ENCODE peak calls at places on chromosomes 16 and 17, in nine cellular contexts. One of them, this sample, is unnamed.

GRCh38 chr17:8121531-8122390 is 2.1 kb downstream of the HES7 start:
- DNase-seq in brain microvascular endothelial cell: peak; percentile 47
- DNase-seq in heart right ventricle: peak; percentile 59
- DNase-seq in mammary epithelial cell: peak; percentile 73
- DNase-seq in hepatocyte: peak; percentile 88
- DNase-seq in right lobe of liver: no peak
- DNase-seq in vagina: no peak
- DNase-seq in A549: peak; percentile 92
- DNase-seq in Peyer's patch: peak; percentile 70
- DNase-seq in this sample: peak; percentile 78

GRCh38 chr16:27602103-27602502 is 52.2 kb downstream of the KATNIP start:
- DNase-seq in Peyer's patch: no peak
- DNase-seq in hepatocyte: no peak
- DNase-seq in A549: no peak
- DNase-seq in brain microvascular endothelial cell: no peak
- DNase-seq in vagina: no peak
- DNase-seq in mammary epithelial cell: no peak
- DNase-seq in heart right ventricle: no peak
- DNase-seq in right lobe of liver: no peak
- DNase-seq in this sample: no peak

GRCh38 chr17:39209317-39210092 is 9.4 kb downstream of the RPL19 start:
- DNase-seq in A549: no peak
- DNase-seq in brain microvascular endothelial cell: peak; percentile 32
- DNase-seq in Peyer's patch: peak; percentile 79
- DNase-seq in hepatocyte: peak; percentile 81
- DNase-seq in right lobe of liver: no peak
- DNase-seq in vagina: no peak
- DNase-seq in heart right ventricle: peak; percentile 74
- DNase-seq in mammary epithelial cell: no peak
- DNase-seq in this sample: peak; percentile 95

GRCh38 chr16:49473131-49473530 is 99.5 kb downstream of the C16orf78 start:
- DNase-seq in vagina: no peak
- DNase-seq in right lobe of liver: peak; percentile 15
- DNase-seq in Peyer's patch: peak; percentile 10
- DNase-seq in brain microvascular endothelial cell: no peak
- DNase-seq in heart right ventricle: no peak
- DNase-seq in mammary epithelial cell: no peak
- DNase-seq in A549: no peak
- DNase-seq in hepatocyte: no peak
- DNase-seq in this sample: peak; percentile 12

GRCh38 chr17:51119415-51120356 is 982 bp downstream of the SPAG9 start:
- DNase-seq in mammary epithelial cell: peak; percentile 41
- DNase-seq in Peyer's patch: peak; percentile 68
- DNase-seq in vagina: no peak
- DNase-seq in hepatocyte: peak; percentile 60
- DNase-seq in A549: peak; percentile 80
- DNase-seq in heart right ventricle: peak; percentile 39
- DNase-seq in brain microvascular endothelial cell: peak; percentile 13
- DNase-seq in right lobe of liver: peak; percentile 61
- DNase-seq in this sample: peak; percentile 81

GRCh38 chr16:81745704-81746558 is 33.2 kb upstream of the PLCG2 start:
- DNase-seq in hepatocyte: peak; percentile 79
- DNase-seq in A549: peak; percentile 65
- DNase-seq in brain microvascular endothelial cell: peak; percentile 29
- DNase-seq in vagina: no peak
- DNase-seq in heart right ventricle: peak; percentile 71
- DNase-seq in Peyer's patch: peak; percentile 89
- DNase-seq in right lobe of liver: peak; percentile 83
- DNase-seq in mammary epithelial cell: peak; percentile 36
- DNase-seq in this sample: peak; percentile 83

GRCh38 chr16:57092786-57093301 is 461 bp downstream of the CPNE2 start:
- DNase-seq in heart right ventricle: peak; percentile 61
- DNase-seq in hepatocyte: peak; percentile 64
- DNase-seq in right lobe of liver: peak; percentile 62
- DNase-seq in brain microvascular endothelial cell: no peak
- DNase-seq in mammary epithelial cell: no peak
- DNase-seq in A549: no peak
- DNase-seq in Peyer's patch: peak; percentile 65
- DNase-seq in vagina: no peak
- DNase-seq in this sample: no peak

GRCh38 chr17:78970834-78971763 is 8.6 kb downstream of the LGALS3BP start:
- DNase-seq in heart right ventricle: peak; percentile 83
- DNase-seq in hepatocyte: peak; percentile 89
- DNase-seq in vagina: no peak
- DNase-seq in right lobe of liver: peak; percentile 79
- DNase-seq in Peyer's patch: peak; percentile 94
- DNase-seq in A549: peak; percentile 83
- DNase-seq in brain microvascular endothelial cell: peak; percentile 64
- DNase-seq in mammary epithelial cell: peak; percentile 47
- DNase-seq in this sample: peak; percentile 92

GRCh38 chr17:40341808-40342574 is 22.5 kb downstream of the GJD3 start:
- DNase-seq in brain microvascular endothelial cell: peak; percentile 66
- DNase-seq in vagina: no peak
- DNase-seq in mammary epithelial cell: no peak
- DNase-seq in right lobe of liver: peak; percentile 93
- DNase-seq in Peyer's patch: peak; percentile 88
- DNase-seq in hepatocyte: peak; percentile 89
- DNase-seq in heart right ventricle: peak; percentile 88
- DNase-seq in A549: peak; percentile 72
- DNase-seq in this sample: peak; percentile 92

GRCh38 chr17:62791235-62792121 is 16.6 kb downstream of the MARCHF10 start:
- DNase-seq in right lobe of liver: no peak
- DNase-seq in Peyer's patch: no peak
- DNase-seq in hepatocyte: no peak
- DNase-seq in heart right ventricle: no peak
- DNase-seq in brain microvascular endothelial cell: peak; percentile 90
- DNase-seq in vagina: no peak
- DNase-seq in mammary epithelial cell: peak; percentile 28
- DNase-seq in A549: peak; percentile 64
- DNase-seq in this sample: no peak

GRCh38 chr17:59165933-59166342 is 10.4 kb downstream of the PRR11 start:
- DNase-seq in brain microvascular endothelial cell: peak; percentile 51
- DNase-seq in mammary epithelial cell: peak; percentile 28
- DNase-seq in Peyer's patch: peak; percentile 72
- DNase-seq in heart right ventricle: no peak
- DNase-seq in right lobe of liver: no peak
- DNase-seq in A549: peak; percentile 62
- DNase-seq in vagina: no peak
- DNase-seq in hepatocyte: peak; percentile 70
- DNase-seq in this sample: no peak

GRCh38 chr16:2518823-2519710 is 1.1 kb upstream of the AMDHD2 start:
- DNase-seq in right lobe of liver: peak; percentile 61
- DNase-seq in heart right ventricle: no peak
- DNase-seq in vagina: no peak
- DNase-seq in mammary epithelial cell: no peak
- DNase-seq in A549: no peak
- DNase-seq in Peyer's patch: no peak
- DNase-seq in hepatocyte: no peak
- DNase-seq in brain microvascular endothelial cell: no peak
- DNase-seq in this sample: peak; percentile 79

DNA sequence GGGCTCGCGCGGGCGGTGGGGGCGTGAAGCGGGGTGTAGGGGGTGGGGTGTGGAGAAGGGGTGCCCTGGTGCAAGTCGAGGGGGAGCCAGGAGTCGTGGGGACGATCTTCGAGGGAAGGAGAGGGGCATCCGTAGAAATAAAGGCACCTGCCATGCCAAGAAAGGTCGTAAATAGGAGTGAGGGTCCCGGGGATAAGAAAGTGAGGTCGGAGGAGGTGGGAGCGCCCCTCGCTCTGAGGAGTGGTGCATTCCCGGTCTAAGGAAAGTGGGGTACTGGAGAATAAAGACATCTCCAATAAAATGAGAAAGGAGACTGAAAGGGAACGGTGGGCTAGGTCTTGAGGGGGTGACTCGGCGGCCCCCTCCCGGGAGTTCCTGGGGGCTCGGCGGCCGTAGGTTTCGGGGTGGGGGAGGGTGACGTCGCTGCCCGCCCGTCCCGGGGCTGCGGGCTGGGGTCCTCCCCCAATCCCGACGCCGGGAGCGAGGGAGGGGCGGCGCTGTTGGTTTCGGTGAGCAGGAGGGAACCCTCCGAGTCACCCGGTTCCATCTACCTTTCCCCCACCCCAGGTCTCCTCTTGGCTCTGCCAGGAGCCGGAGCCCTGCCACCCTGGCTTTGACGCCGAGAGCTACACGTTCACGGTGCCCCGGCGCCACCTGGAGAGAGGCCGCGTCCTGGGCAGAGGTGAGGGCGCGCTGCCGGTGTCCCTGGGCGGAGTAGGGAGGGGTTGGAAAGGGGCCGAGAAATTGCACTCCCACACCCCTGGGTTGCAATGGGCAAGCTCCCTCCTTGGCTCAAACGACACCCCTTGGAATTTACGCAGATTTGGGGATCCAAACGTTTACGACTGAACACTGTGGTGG is 868 bp downstream of the CDH1 start:
- DNase-seq in vagina: no peak
- DNase-seq in heart right ventricle: peak; percentile 16
- DNase-seq in right lobe of liver: peak; percentile 92
- DNase-seq in A549: peak; percentile 61
- DNase-seq in Peyer's patch: peak; percentile 84
- DNase-seq in mammary epithelial cell: peak; percentile 70
- DNase-seq in brain microvascular endothelial cell: no peak
- DNase-seq in hepatocyte: peak; percentile 71
- DNase-seq in this sample: no peak
- TF ChIP-seq CTCF in vagina: no peak
- TF ChIP-seq CTCF in heart right ventricle: no peak
- TF ChIP-seq CTCF in right lobe of liver: peak; percentile 41
- TF ChIP-seq CTCF in A549: peak; percentile 42
- TF ChIP-seq CTCF in Peyer's patch: peak; percentile 65
- TF ChIP-seq CTCF in mammary epithelial cell: no peak
- TF ChIP-seq CTCF in brain microvascular endothelial cell: no peak
- TF ChIP-seq CTCF in hepatocyte: no peak
- TF ChIP-seq CTCF in this sample: no peak

GRCh38 chr17:823501-823902 is 41.3 kb downstream of the MRM3 start:
- DNase-seq in heart right ventricle: no peak
- DNase-seq in brain microvascular endothelial cell: no peak
- DNase-seq in vagina: no peak
- DNase-seq in hepatocyte: no peak
- DNase-seq in mammary epithelial cell: no peak
- DNase-seq in Peyer's patch: no peak
- DNase-seq in right lobe of liver: no peak
- DNase-seq in A549: no peak
- DNase-seq in this sample: no peak
- H3K27ac ChIP-seq in heart right ventricle: no peak overlapping the region
- H3K27ac ChIP-seq in brain microvascular endothelial cell: no peak overlapping the region
- H3K27ac ChIP-seq in vagina: no peak overlapping the region
- H3K27ac ChIP-seq in hepatocyte: no peak overlapping the region
- H3K27ac ChIP-seq in mammary epithelial cell: no peak overlapping the region
- H3K27ac ChIP-seq in Peyer's patch: no peak overlapping the region
- H3K27ac ChIP-seq in right lobe of liver: no peak overlapping the region
- H3K27ac ChIP-seq in A549: no peak overlapping the region
- H3K27ac ChIP-seq in this sample: no peak overlapping the region

GRCh38 chr16:73389075-73389474 is 341.1 kb upstream of the ZFHX3 start:
- DNase-seq in brain microvascular endothelial cell: no peak
- DNase-seq in vagina: peak; percentile 7
- DNase-seq in A549: no peak
- DNase-seq in Peyer's patch: no peak
- DNase-seq in hepatocyte: no peak
- DNase-seq in mammary epithelial cell: no peak
- DNase-seq in right lobe of liver: no peak
- DNase-seq in heart right ventricle: no peak
- DNase-seq in this sample: no peak
- TF ChIP-seq CTCF in brain microvascular endothelial cell: no peak
- TF ChIP-seq CTCF in vagina: no peak
- TF ChIP-seq CTCF in A549: no peak
- TF ChIP-seq CTCF in Peyer's patch: no peak
- TF ChIP-seq CTCF in hepatocyte: peak; percentile 3
- TF ChIP-seq CTCF in mammary epithelial cell: no peak
- TF ChIP-seq CTCF in right lobe of liver: no peak
- TF ChIP-seq CTCF in heart right ventricle: no peak
- TF ChIP-seq CTCF in this sample: no peak

DNA sequence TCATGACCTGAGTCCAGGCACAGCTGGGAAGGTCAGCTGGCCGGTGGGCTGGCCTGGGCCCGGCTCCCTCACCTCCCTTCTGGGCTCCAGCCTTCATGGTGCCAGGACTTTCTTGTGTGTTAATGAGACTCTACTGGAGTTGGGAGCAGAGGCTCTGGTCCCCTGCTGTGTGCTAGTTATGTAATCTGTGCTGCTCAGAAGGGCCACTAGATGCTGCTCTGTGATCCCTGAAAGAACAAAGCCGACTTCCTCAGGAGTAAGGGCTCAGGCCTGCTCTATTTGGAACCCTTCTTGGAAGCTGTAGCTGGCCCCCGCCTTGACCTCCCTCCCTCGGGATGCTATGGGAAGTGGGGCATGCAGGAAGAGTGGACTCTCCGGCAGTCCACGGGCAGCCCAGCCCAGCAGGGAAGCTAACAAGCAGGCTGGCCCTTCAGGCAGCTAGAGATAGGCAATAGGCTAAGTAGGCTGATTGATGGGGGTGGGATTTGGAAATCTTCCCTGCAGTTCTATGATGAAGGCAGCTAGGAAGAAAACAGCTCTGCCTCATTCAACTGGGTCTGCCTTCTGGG is 3.3 kb upstream of the CDK5R1 start:
- DNase-seq in right lobe of liver: peak; percentile 51
- DNase-seq in heart right ventricle: peak; percentile 80
- DNase-seq in Peyer's patch: peak; percentile 70
- DNase-seq in A549: peak; percentile 70
- DNase-seq in brain microvascular endothelial cell: peak; percentile 71
- DNase-seq in hepatocyte: peak; percentile 56
- DNase-seq in vagina: no peak
- DNase-seq in mammary epithelial cell: no peak
- DNase-seq in this sample: peak; percentile 81
- H3K27ac ChIP-seq in right lobe of liver: no peak overlapping the region
- H3K27ac ChIP-seq in heart right ventricle: peak overlapping the region; percentile 66
- H3K27ac ChIP-seq in Peyer's patch: peak overlapping the region; percentile 8
- H3K27ac ChIP-seq in A549: no peak overlapping the region
- H3K27ac ChIP-seq in brain microvascular endothelial cell: no peak overlapping the region
- H3K27ac ChIP-seq in hepatocyte: no peak overlapping the region
- H3K27ac ChIP-seq in vagina: peak overlapping the region; percentile 43
- H3K27ac ChIP-seq in mammary epithelial cell: no peak overlapping the region
- H3K27ac ChIP-seq in this sample: peak overlapping the region; percentile 56

GRCh38 chr17:75393523-75394331 is 11.8 kb downstream of the GRB2 start:
- DNase-seq in heart right ventricle: peak; percentile 99
- DNase-seq in right lobe of liver: peak; percentile 99
- DNase-seq in Peyer's patch: peak; percentile 99
- DNase-seq in hepatocyte: peak; percentile 98
- DNase-seq in mammary epithelial cell: peak; percentile 98
- DNase-seq in brain microvascular endothelial cell: peak; percentile 99
- DNase-seq in A549: peak; percentile 98
- DNase-seq in vagina: peak; percentile 98
- DNase-seq in this sample: peak; percentile 99
- TF ChIP-seq CTCF in heart right ventricle: no peak
- TF ChIP-seq CTCF in right lobe of liver: peak; percentile 22
- TF ChIP-seq CTCF in Peyer's patch: peak; percentile 42
- TF ChIP-seq CTCF in hepatocyte: no peak
- TF ChIP-seq CTCF in mammary epithelial cell: no peak
- TF ChIP-seq CTCF in brain microvascular endothelial cell: peak; percentile 15
- TF ChIP-seq CTCF in A549: no peak
- TF ChIP-seq CTCF in vagina: peak; percentile 15
- TF ChIP-seq CTCF in this sample: no peak

GRCh38 chr17:48894886-48895285 is 2.3 kb downstream of the ATP5MC1 start:
- DNase-seq in brain microvascular endothelial cell: no peak
- DNase-seq in mammary epithelial cell: no peak
- DNase-seq in right lobe of liver: no peak
- DNase-seq in hepatocyte: no peak
- DNase-seq in Peyer's patch: no peak
- DNase-seq in A549: no peak
- DNase-seq in heart right ventricle: no peak
- DNase-seq in vagina: no peak
- DNase-seq in this sample: no peak
- H3K27ac ChIP-seq in brain microvascular endothelial cell: no peak overlapping the region
- H3K27ac ChIP-seq in mammary epithelial cell: no peak overlapping the region
- H3K27ac ChIP-seq in right lobe of liver: no peak overlapping the region
- H3K27ac ChIP-seq in hepatocyte: no peak overlapping the region
- H3K27ac ChIP-seq in Peyer's patch: peak overlapping the region; percentile 96
- H3K27ac ChIP-seq in A549: no peak overlapping the region
- H3K27ac ChIP-seq in heart right ventricle: no peak overlapping the region
- H3K27ac ChIP-seq in vagina: no peak overlapping the region
- H3K27ac ChIP-seq in this sample: no peak overlapping the region

GRCh38 chr17:61393904-61394629 is 5.6 kb upstream of the TBX2 start:
- DNase-seq in hepatocyte: peak; percentile 40
- DNase-seq in right lobe of liver: no peak
- DNase-seq in Peyer's patch: no peak
- DNase-seq in mammary epithelial cell: no peak
- DNase-seq in brain microvascular endothelial cell: no peak
- DNase-seq in A549: no peak
- DNase-seq in vagina: no peak
- DNase-seq in heart right ventricle: no peak
- DNase-seq in this sample: no peak
- TF ChIP-seq CTCF in hepatocyte: no peak
- TF ChIP-seq CTCF in right lobe of liver: no peak
- TF ChIP-seq CTCF in Peyer's patch: no peak
- TF ChIP-seq CTCF in mammary epithelial cell: no peak
- TF ChIP-seq CTCF in brain microvascular endothelial cell: no peak
- TF ChIP-seq CTCF in A549: no peak
- TF ChIP-seq CTCF in vagina: no peak
- TF ChIP-seq CTCF in heart right ventricle: no peak
- TF ChIP-seq CTCF in this sample: no peak

This sample was measured in sigmoid colon.